ENCODE peak calls at places on chromosomes 4 and X, in four cellular contexts. G, H, E and Q are unnamed samples.

GRCh38 chrX:12974797-12975669 is at the start of gene TMSB4X:
- DNase-seq in G (peak; percentile 95), E (no peak), H (peak; percentile 93), Q (peak; percentile 85)

GRCh38 chrX:32191316-32191715 is 1020.0 kb downstream of the DMD start:
- DNase-seq in H (no peak), G (no peak), E (no peak), Q (no peak)

GRCh38 chr4:107619065-107619464 is 101.0 kb downstream of the PAPSS1 start:
- DNase-seq in H (no peak), G (no peak), E (no peak), Q (no peak)

GRCh38 chrX:103396186-103396585 is 19.8 kb downstream of the BEX3 start:
- DNase-seq in G (no peak), E (no peak), H (no peak), Q (no peak)

GRCh38 chr4:33407496-33407895 is 2687.3 kb downstream of the PCDH7 start:
- DNase-seq in E (no peak), H (no peak), G (no peak), Q (no peak)

GRCh38 chrX:11100281-11101035 is 10.7 kb upstream of the HCCS start:
- DNase-seq in G (no peak), H (no peak), E (no peak), Q (no peak)

GRCh38 chrX:20952180-20952579 is 422.0 kb upstream of the CNKSR2 start:
- DNase-seq in G (no peak), E (no peak), H (no peak), Q (no peak)

GRCh38 chr4:153543351-153543750 is 77.2 kb downstream of the TMEM131L start:
- DNase-seq in G (no peak), H (no peak), E (no peak), Q (no peak)

GRCh38 chr4:19615086-19615689 is 636.5 kb upstream of the SLIT2 start:
- DNase-seq in G (no peak), H (peak; percentile 10), E (no peak), Q (no peak)

GRCh38 chr4:15147709-15148651 is 145.7 kb downstream of the CPEB2 start:
- DNase-seq in E (no peak), G (no peak), H (no peak), Q (no peak)